ENCODE peak calls at places on chromosomes 5 and 9, in seven cellular contexts. U is AML-193; G is stimulated activated CD4-positive, alpha-beta T cell treated with anti-CD3 and anti-CD28 coated beads, Interleukin-12 subunit alpha, Interleukin-12 subunit beta, amount 100 ng/mL, for 48 hours; L is GM04504; X is T-helper 2 cell; B is stimulated activated CD8-positive, alpha-beta memory T cell treated with anti-CD3 and anti-CD28 coated beads, Interleukin-4, amount 100 ng/mL, for 1 hour; P is heart right ventricle. E is an unnamed sample.

GRCh38 chr5:88837817-88838216 is 45.2 kb downstream of the MEF2C start:
- DNase-seq in U (no peak), L (no peak), B (no peak), P (no peak), G (no peak), X (no peak), E (no peak)

GRCh38 chr5:135833961-135834638 is 363 bp upstream of the SLC25A48 start:
- DNase-seq in X (no peak), L (no peak), G (no peak), P (no peak), B (no peak), U (no peak), E (no peak)

GRCh38 chr9:24939099-24939850 is 393.6 kb upstream of the IZUMO3 start:
- DNase-seq in P (no peak), L (no peak), B (no peak), G (no peak), X (no peak), U (no peak), E (no peak)

GRCh38 chr9:82558855-82559615 is 503.9 kb downstream of the RASEF start:
- DNase-seq in L (no peak), P (no peak), B (no peak), X (no peak), G (no peak), U (no peak), E (no peak)

GRCh38 chr5:93800988-93801811 is 59.8 kb upstream of the POU5F2 start:
- DNase-seq in U (peak; percentile 59), P (no peak), G (peak; percentile 1), L (peak; percentile 19), B (no peak), X (no peak), E (no peak)

GRCh38 chr5:72647806-72648205 is 140.6 kb upstream of the ZNF366 start:
- DNase-seq in L (no peak), X (no peak), U (no peak), P (no peak), G (no peak), B (no peak), E (no peak)

GRCh38 chr5:174505621-174506020 is 218.8 kb upstream of the MSX2 start:
- DNase-seq in P (no peak), B (no peak), L (no peak), X (no peak), U (no peak), G (no peak), E (no peak)

GRCh38 chr9:27784999-27785713 is 211.9 kb upstream of the C9orf72 start:
- DNase-seq in G (peak; percentile 10), B (no peak), L (no peak), P (no peak), X (no peak), U (no peak), E (no peak)

GRCh38 chr5:139631520-139632165 is 16.5 kb upstream of the CXXC5 start:
- DNase-seq in G (no peak), X (no peak), L (no peak), U (no peak), B (no peak), P (no peak), E (no peak)

GRCh38 chr5:15375557-15375956 is 124.4 kb upstream of the FBXL7 start:
- DNase-seq in B (no peak), X (no peak), U (no peak), L (no peak), G (no peak), P (no peak), E (no peak)

GRCh38 chr5:168407222-168407621 is 79.0 kb upstream of the RARS1 start:
- DNase-seq in U (no peak), X (no peak), G (no peak), B (no peak), P (no peak), L (no peak), E (no peak)

GRCh38 chr5:130731839-130732238 is 433.2 kb downstream of the HINT1 start:
- DNase-seq in U (no peak), G (no peak), P (no peak), L (no peak), B (no peak), X (no peak), E (no peak)

GRCh38 chr5:153891394-153891793 is 147.3 kb downstream of the FAM114A2 start:
- DNase-seq in P (no peak), U (no peak), G (no peak), L (no peak), X (no peak), B (no peak), E (no peak)

GRCh38 chr5:57677235-57677634 is 194.6 kb upstream of the ACTBL2 start:
- DNase-seq in G (no peak), X (no peak), P (no peak), L (no peak), U (no peak), B (no peak), E (no peak)

GRCh38 chr9:86282979-86283535 is 719 bp upstream of the ISCA1 start:
- DNase-seq in P (no peak), L (peak; percentile 77), X (no peak), B (no peak), U (peak; percentile 14), G (no peak), E (peak; percentile 5)

E was measured in GM12891.